ENCODE peak calls at places on chromosome 15, in ten cellular contexts. U is neural crest cell; B is activated gamma-delta T cell treated with anti-CD3 and anti-CD28 coated beads, Interleukin-2, amount 50 U/mL, for 16 hours; Z is HCT116; Y is stimulated activated effector memory CD8-positive, alpha-beta T cell treated with anti-CD3 and anti-CD28 coated beads, Interleukin-12 subunit alpha, Interleukin-12 subunit beta, amount 100 ng/mL, for 72 hours; L is T follicular helper cell; G is dermis blood vessel endothelial cell; X is AG20443; I is lower leg skin; N is occipital lobe. M is an unnamed sample.

GRCh38 chr15:64713592-64713991 is 61.8 kb downstream of the RBPMS2 start:
- DNase-seq in U (no peak), B (no peak), Z (no peak), Y (no peak), L (no peak), G (no peak), X (no peak), I (no peak), N (no peak), M (no peak)

GRCh38 chr15:60972866-60973265 is 256.2 kb downstream of the RORA start:
- DNase-seq in U (no peak), B (no peak), Z (no peak), Y (no peak), L (no peak), G (peak; percentile 87), X (peak; percentile 65), I (no peak), N (no peak), M (no peak)

GRCh38 chr15:63634154-63634553 is 37.0 kb downstream of the FBXL22 start:
- DNase-seq in U (no peak), B (no peak), Z (no peak), Y (no peak), L (no peak), G (no peak), X (no peak), I (no peak), N (no peak), M (no peak)

GRCh38 chr15:101201411-101202174 is 50.3 kb downstream of the CHSY1 start:
- DNase-seq in U (peak; percentile 39), B (no peak), Z (peak; percentile 19), Y (no peak), L (no peak), G (peak; percentile 91), X (peak; percentile 92), I (peak; percentile 95), N (peak; percentile 88), M (peak; percentile 73)

GRCh38 chr15:101807345-101807945 is 4.1 kb downstream of the OR4F6 start:
- DNase-seq in U (no peak), B (no peak), Z (no peak), Y (no peak), L (no peak), G (no peak), X (peak; percentile 26), I (no peak), N (no peak), M (no peak)

GRCh38 chr15:25173241-25174028 is 218.6 kb downstream of the SNRPN start:
- DNase-seq in U (no peak), B (no peak), Z (no peak), Y (no peak), L (no peak), G (no peak), X (no peak), I (no peak), N (no peak), M (no peak)

GRCh38 chr15:42973114-42973513 is 52.5 kb upstream of the TTBK2 start:
- DNase-seq in U (no peak), B (no peak), Z (no peak), Y (no peak), L (no peak), G (no peak), X (no peak), I (no peak), N (no peak), M (no peak)

GRCh38 chr15:58985443-58985842 is 2.0 kb upstream of the RNF111 start:
- DNase-seq in U (no peak), B (no peak), Z (no peak), Y (no peak), L (no peak), G (no peak), X (peak; percentile 67), I (peak; percentile 56), N (no peak), M (no peak)

GRCh38 chr15:65376767-65377104 is 1.1 kb downstream of the IGDCC3 start:
- DNase-seq in U (no peak), B (no peak), Z (no peak), Y (no peak), L (no peak), G (peak; percentile 22), X (peak; percentile 61), I (no peak), N (no peak), M (no peak)

GRCh38 chr15:62462721-62463120 is 297.6 kb upstream of the C2CD4B start:
- DNase-seq in U (no peak), B (no peak), Z (no peak), Y (no peak), L (no peak), G (no peak), X (peak; percentile 71), I (no peak), N (no peak), M (no peak)

GRCh38 chr15:70079831-70080230 is 17.9 kb downstream of the TLE3 start:
- DNase-seq in U (no peak), B (no peak), Z (no peak), Y (no peak), L (no peak), G (no peak), X (no peak), I (no peak), N (no peak), M (no peak)

GRCh38 chr15:30962079-30962478 is 29.3 kb downstream of the MTMR10 start:
- DNase-seq in U (no peak), B (no peak), Z (no peak), Y (no peak), L (no peak), G (no peak), X (no peak), I (no peak), N (no peak), M (no peak)

GRCh38 chr15:83515171-83515570 is 68.0 kb downstream of the SH3GL3 start:
- DNase-seq in U (no peak), B (no peak), Z (no peak), Y (no peak), L (no peak), G (no peak), X (no peak), I (no peak), N (no peak), M (no peak)

GRCh38 chr15:71761649-71762048 is 48.7 kb upstream of the NR2E3 start:
- DNase-seq in U (no peak), B (no peak), Z (peak; percentile 76), Y (no peak), L (no peak), G (peak; percentile 96), X (peak; percentile 84), I (no peak), N (no peak), M (no peak)

GRCh38 chr15:82951472-82952155 is 906 bp downstream of the HOMER2 start:
- DNase-seq in U (no peak), B (no peak), Z (no peak), Y (no peak), L (no peak), G (no peak), X (peak; percentile 38), I (no peak), N (no peak), M (no peak)

GRCh38 chr15:82856397-82857170 is 47.2 kb downstream of the WHAMM start:
- DNase-seq in U (no peak), B (no peak), Z (no peak), Y (no peak), L (no peak), G (no peak), X (no peak), I (no peak), N (no peak), M (no peak)

GRCh38 chr15:58247803-58248503 is 109.8 kb downstream of the AQP9 start:
- DNase-seq in U (no peak), B (no peak), Z (no peak), Y (no peak), L (no peak), G (no peak), X (peak; percentile 32), I (peak; percentile 61), N (no peak), M (peak; percentile 94)

GRCh38 chr15:29050870-29051269 is 165.1 kb downstream of the APBA2 start:
- DNase-seq in U (no peak), B (no peak), Z (no peak), Y (no peak), L (no peak), G (no peak), X (no peak), I (no peak), N (no peak), M (no peak)

GRCh38 chr15:72368895-72369294 is 6.9 kb downstream of the HEXA start:
- DNase-seq in U (no peak), B (no peak), Z (no peak), Y (no peak), L (no peak), G (peak; percentile 59), X (no peak), I (peak; percentile 42), N (no peak), M (no peak)

GRCh38 chr15:41486286-41486685 is 7.4 kb upstream of the ITPKA start:
- DNase-seq in U (no peak), B (no peak), Z (no peak), Y (no peak), L (no peak), G (no peak), X (no peak), I (no peak), N (no peak), M (no peak)

GRCh38 chr15:70569718-70570231 is 193.6 kb downstream of the UACA start:
- DNase-seq in U (no peak), B (no peak), Z (peak; percentile 44), Y (no peak), L (no peak), G (peak; percentile 6), X (no peak), I (no peak), N (no peak), M (no peak)